ENCODE peak calls at places on chromosome 5, in four cellular contexts. One of them, this sample, is unnamed.

GRCh38 chr5:4191703-4192102 is 596.1 kb downstream of the IRX1 start:
- DNase-seq in spleen: no peak
- DNase-seq in HS-27A: no peak
- DNase-seq in mucosa of gallbladder: no peak
- DNase-seq in this sample: no peak

GRCh38 chr5:72586788-72587530 is 79.7 kb upstream of the ZNF366 start:
- DNase-seq in spleen: no peak
- DNase-seq in HS-27A: no peak
- DNase-seq in mucosa of gallbladder: no peak
- DNase-seq in this sample: no peak

GRCh38 chr5:131466171-131466766 is 168.8 kb downstream of the RAPGEF6 start:
- DNase-seq in HS-27A: peak; percentile 17
- DNase-seq in spleen: no peak
- DNase-seq in mucosa of gallbladder: no peak
- DNase-seq in this sample: no peak

GRCh38 chr5:54311178-54311811 is 922 bp upstream of the ARL15 start:
- DNase-seq in spleen: no peak
- DNase-seq in HS-27A: no peak
- DNase-seq in mucosa of gallbladder: no peak
- DNase-seq in this sample: no peak

GRCh38 chr5:166865206-166865605 is 1426.2 kb upstream of the WWC1 start:
- DNase-seq in mucosa of gallbladder: no peak
- DNase-seq in HS-27A: no peak
- DNase-seq in spleen: no peak
- DNase-seq in this sample: no peak

GRCh38 chr5:172403191-172403794 is 51.0 kb downstream of the SH3PXD2B start:
- DNase-seq in mucosa of gallbladder: peak; percentile 78
- DNase-seq in spleen: no peak
- DNase-seq in HS-27A: no peak
- DNase-seq in this sample: no peak

GRCh38 chr5:126438871-126439270 is 15.7 kb downstream of the GRAMD2B start:
- DNase-seq in HS-27A: no peak
- DNase-seq in spleen: no peak
- DNase-seq in mucosa of gallbladder: no peak
- DNase-seq in this sample: no peak

GRCh38 chr5:84564311-84564710 is 179.6 kb upstream of the EDIL3 start:
- DNase-seq in spleen: no peak
- DNase-seq in HS-27A: no peak
- DNase-seq in mucosa of gallbladder: no peak
- DNase-seq in this sample: no peak

GRCh38 chr5:35924122-35924949 is 14.1 kb downstream of the CAPSL start:
- DNase-seq in mucosa of gallbladder: no peak
- DNase-seq in spleen: no peak
- DNase-seq in HS-27A: peak; percentile 77
- DNase-seq in this sample: no peak

GRCh38 chr5:34957857-34958690 is 28.7 kb downstream of the DNAJC21 start:
- DNase-seq in mucosa of gallbladder: no peak
- DNase-seq in HS-27A: no peak
- DNase-seq in spleen: no peak
- DNase-seq in this sample: no peak

GRCh38 chr5:83470920-83471404 is 582 bp upstream of the VCAN start:
- DNase-seq in HS-27A: no peak
- DNase-seq in spleen: no peak
- DNase-seq in mucosa of gallbladder: no peak
- DNase-seq in this sample: no peak

GRCh38 chr5:93088566-93088965 is 492.5 kb downstream of the NR2F1-AS1 start:
- DNase-seq in HS-27A: no peak
- DNase-seq in spleen: no peak
- DNase-seq in mucosa of gallbladder: no peak
- DNase-seq in this sample: no peak

GRCh38 chr5:54520438-54520846 is 2.9 kb downstream of the SNX18 start:
- DNase-seq in mucosa of gallbladder: no peak
- DNase-seq in spleen: no peak
- DNase-seq in HS-27A: no peak
- DNase-seq in this sample: no peak

GRCh38 chr5:9157020-9157419 is 388.9 kb downstream of the SEMA5A start:
- DNase-seq in spleen: no peak
- DNase-seq in mucosa of gallbladder: no peak
- DNase-seq in HS-27A: no peak
- DNase-seq in this sample: no peak

GRCh38 chr5:10524376-10525123 is 39.3 kb upstream of the ANKRD33B start:
- DNase-seq in HS-27A: peak; percentile 87
- DNase-seq in spleen: no peak
- DNase-seq in mucosa of gallbladder: no peak
- DNase-seq in this sample: no peak

GRCh38 chr5:132759114-132760042 is 12.2 kb downstream of the CCNI2 start:
- DNase-seq in spleen: no peak
- DNase-seq in HS-27A: no peak
- DNase-seq in mucosa of gallbladder: peak; percentile 10
- DNase-seq in this sample: no peak

GRCh38 chr5:173707392-173707791 is 90.9 kb upstream of the BOD1 start:
- DNase-seq in spleen: no peak
- DNase-seq in HS-27A: no peak
- DNase-seq in mucosa of gallbladder: peak; percentile 32
- DNase-seq in this sample: no peak

GRCh38 chr5:159783731-159784247 is 132.5 kb upstream of the ADRA1B start:
- DNase-seq in mucosa of gallbladder: no peak
- DNase-seq in HS-27A: no peak
- DNase-seq in spleen: no peak
- DNase-seq in this sample: no peak

GRCh38 chr5:38718874-38719391 is 126.9 kb upstream of the OSMR start:
- DNase-seq in mucosa of gallbladder: no peak
- DNase-seq in HS-27A: no peak
- DNase-seq in spleen: no peak
- DNase-seq in this sample: no peak

GRCh38 chr5:171365351-171365750 is 22.3 kb upstream of the NPM1 start:
- DNase-seq in spleen: no peak
- DNase-seq in mucosa of gallbladder: no peak
- DNase-seq in HS-27A: no peak
- DNase-seq in this sample: no peak

GRCh38 chr5:169149317-169149716 is 151.6 kb downstream of the SLIT3 start:
- DNase-seq in HS-27A: no peak
- DNase-seq in mucosa of gallbladder: no peak
- DNase-seq in spleen: no peak
- DNase-seq in this sample: no peak

GRCh38 chr5:42590566-42590965 is 166.1 kb upstream of the CCDC152 start:
- DNase-seq in spleen: no peak
- DNase-seq in mucosa of gallbladder: no peak
- DNase-seq in HS-27A: no peak
- DNase-seq in this sample: no peak

GRCh38 chr5:172778223-172778814 is 7.3 kb upstream of the DUSP1 start:
- DNase-seq in spleen: no peak
- DNase-seq in mucosa of gallbladder: peak; percentile 93
- DNase-seq in HS-27A: no peak
- DNase-seq in this sample: no peak

GRCh38 chr5:65926893-65927292 is 518 bp downstream of the ERBIN start:
- DNase-seq in spleen: no peak
- DNase-seq in mucosa of gallbladder: peak; percentile 16
- DNase-seq in HS-27A: no peak
- DNase-seq in this sample: no peak

GRCh38 chr5:107430077-107430625 is 240.6 kb downstream of the EFNA5 start:
- DNase-seq in mucosa of gallbladder: no peak
- DNase-seq in spleen: no peak
- DNase-seq in HS-27A: no peak
- DNase-seq in this sample: no peak

GRCh38 chr5:180742727-180743126 is 2.9 kb upstream of the OR2Y1 start:
- DNase-seq in mucosa of gallbladder: no peak
- DNase-seq in spleen: no peak
- DNase-seq in HS-27A: no peak
- DNase-seq in this sample: no peak

GRCh38 chr5:154449786-154450185 is 4.0 kb downstream of the SAP30L start:
- DNase-seq in spleen: no peak
- DNase-seq in mucosa of gallbladder: no peak
- DNase-seq in HS-27A: no peak
- DNase-seq in this sample: no peak

GRCh38 chr5:160887780-160888179 is 35.8 kb upstream of the ATP10B start:
- DNase-seq in HS-27A: no peak
- DNase-seq in spleen: no peak
- DNase-seq in mucosa of gallbladder: no peak
- DNase-seq in this sample: no peak

GRCh38 chr5:68225188-68225910 is 9.8 kb downstream of the PIK3R1 start:
- DNase-seq in mucosa of gallbladder: peak; percentile 81
- DNase-seq in HS-27A: no peak
- DNase-seq in spleen: no peak
- DNase-seq in this sample: no peak

GRCh38 chr5:172683696-172684464 is 42.8 kb downstream of the NEURL1B start:
- DNase-seq in spleen: peak; percentile 80
- DNase-seq in HS-27A: no peak
- DNase-seq in mucosa of gallbladder: no peak
- DNase-seq in this sample: no peak

GRCh38 chr5:10682429-10682746 is 78.6 kb downstream of the DAP start:
- DNase-seq in mucosa of gallbladder: no peak
- DNase-seq in HS-27A: no peak
- DNase-seq in spleen: no peak
- DNase-seq in this sample: no peak

GRCh38 chr5:143002459-143003327 is 232.5 kb downstream of the ARHGAP26 start:
- DNase-seq in mucosa of gallbladder: peak; percentile 39
- DNase-seq in HS-27A: no peak
- DNase-seq in spleen: peak; percentile 74
- DNase-seq in this sample: no peak

GRCh38 chr5:93349613-93350012 is 231.4 kb downstream of the NR2F1-AS1 start:
- DNase-seq in HS-27A: no peak
- DNase-seq in spleen: no peak
- DNase-seq in mucosa of gallbladder: no peak
- DNase-seq in this sample: no peak

GRCh38 chr5:115179068-115179958 is 9.6 kb upstream of the TRIM36 start:
- DNase-seq in spleen: peak; percentile 72
- DNase-seq in HS-27A: no peak
- DNase-seq in mucosa of gallbladder: no peak
- DNase-seq in this sample: no peak

GRCh38 chr5:40386293-40386692 is 293.4 kb upstream of the PTGER4 start:
- DNase-seq in mucosa of gallbladder: no peak
- DNase-seq in spleen: no peak
- DNase-seq in HS-27A: no peak
- DNase-seq in this sample: no peak

This sample was measured in cortex of kidney.